ENCODE peak calls at places on chromosomes 12 and 14, in six cellular contexts. P is hepatic stellate cell; Z is T-cell; W is lower lobe of right lung; E is stimulated activated CD8-positive, alpha-beta memory T cell treated with anti-CD3 and anti-CD28 coated beads, Interleukin-4, amount 100 ng/mL, for 24 hours; F is stimulated activated effector memory CD8-positive, alpha-beta T cell treated with anti-CD3 and anti-CD28 coated beads, Interleukin-12 subunit alpha, Interleukin-12 subunit beta, amount 100 ng/mL, for 72 hours. L is an unnamed sample.
A peak's percentile ranks its signal among the peaks of the same experiment; 100 is the strongest.

GRCh38 chr14:101462726-101463565 is 98.3 kb upstream of the DIO3 start:
- DNase-seq in P (no peak), Z (no peak), W (no peak), E (no peak), F (no peak), L (no peak)

GRCh38 chr14:104870368-104871144 is 5.5 kb downstream of the CEP170B start:
- DNase-seq in P (no peak), Z (peak; percentile 49), W (peak; percentile 51), E (peak; percentile 41), F (peak; percentile 67), L (no peak)

GRCh38 chr12:97927991-97928390 is 465.4 kb downstream of the RMST start:
- DNase-seq in P (no peak), Z (no peak), W (no peak), E (no peak), F (no peak), L (no peak)

GRCh38 chr12:112170376-112170775 is 45.0 kb downstream of the TRAFD1 start:
- DNase-seq in P (peak; percentile 78), Z (peak; percentile 5), W (no peak), E (no peak), F (no peak), L (no peak)

GRCh38 chr14:61478971-61479473 is 157.6 kb downstream of the PRKCH start:
- DNase-seq in P (no peak), Z (peak; percentile 34), W (no peak), E (no peak), F (no peak), L (peak; percentile 19)

GRCh38 chr14:63878792-63879191 is 26.0 kb downstream of the SYNE2 start:
- DNase-seq in P (no peak), Z (no peak), W (no peak), E (no peak), F (no peak), L (no peak)

GRCh38 chr12:113476093-113476986 is 4.7 kb upstream of the LHX5 start:
- DNase-seq in P (no peak), Z (no peak), W (no peak), E (no peak), F (no peak), L (no peak)

GRCh38 chr12:19189522-19189921 is 60.0 kb downstream of the PLEKHA5 start:
- DNase-seq in P (peak; percentile 14), Z (no peak), W (no peak), E (no peak), F (no peak), L (no peak)

GRCh38 chr12:74889563-74890236 is 319.9 kb downstream of the KCNC2 start:
- DNase-seq in P (peak; percentile 5), Z (no peak), W (no peak), E (no peak), F (no peak), L (no peak)

GRCh38 chr14:102848830-102849521 is 71.7 kb downstream of the TRAF3 start:
- DNase-seq in P (peak; percentile 38), Z (no peak), W (no peak), E (no peak), F (no peak), L (no peak)

GRCh38 chr14:103708750-103709187 is 6.5 kb downstream of the XRCC3 start:
- DNase-seq in P (no peak), Z (no peak), W (no peak), E (no peak), F (no peak), L (no peak)

GRCh38 chr14:102574840-102575478 is 17.5 kb upstream of the RCOR1 start:
- DNase-seq in P (no peak), Z (no peak), W (no peak), E (no peak), F (no peak), L (no peak)

GRCh38 chr14:90274019-90274418 is 17.7 kb downstream of the PSMC1 start:
- DNase-seq in P (no peak), Z (no peak), W (no peak), E (no peak), F (no peak), L (no peak)

GRCh38 chr14:32524609-32525391 is 195.7 kb downstream of the AKAP6 start:
- DNase-seq in P (no peak), Z (no peak), W (no peak), E (no peak), F (no peak), L (no peak)

GRCh38 chr14:99554184-99554583 is 49.8 kb downstream of the CCDC85C start:
- DNase-seq in P (no peak), Z (no peak), W (no peak), E (no peak), F (no peak), L (no peak)

GRCh38 chr12:78555802-78556201 is 308.8 kb upstream of the SYT1 start:
- DNase-seq in P (no peak), Z (no peak), W (no peak), E (no peak), F (no peak), L (no peak)

GRCh38 chr12:14442221-14442881 is 76.9 kb downstream of the ATF7IP start:
- DNase-seq in P (no peak), Z (no peak), W (no peak), E (no peak), F (no peak), L (no peak)

GRCh38 chr14:36773136-36773540 is 111.5 kb downstream of the PAX9 start:
- DNase-seq in P (peak; percentile 7), Z (no peak), W (no peak), E (no peak), F (no peak), L (no peak)

GRCh38 chr14:94390372-94391086 is 2.1 kb upstream of the SERPINA1 start:
- DNase-seq in P (no peak), Z (peak; percentile 8), W (peak; percentile 93), E (no peak), F (no peak), L (no peak)

GRCh38 chr12:76030378-76031080 is 1.0 kb downstream of the PHLDA1 start:
- DNase-seq in P (no peak), Z (peak; percentile 50), W (peak; percentile 63), E (peak; percentile 44), F (peak; percentile 86), L (no peak)

GRCh38 chr12:17304503-17305347 is 698.8 kb upstream of the LMO3 start:
- DNase-seq in P (no peak), Z (no peak), W (no peak), E (no peak), F (no peak), L (no peak)

GRCh38 chr12:20272801-20273200 is 95.5 kb upstream of the PDE3A start:
- DNase-seq in P (no peak), Z (no peak), W (no peak), E (no peak), F (no peak), L (no peak)

GRCh38 chr14:100586520-100587247 is 533 bp downstream of the BEGAIN start:
- DNase-seq in P (no peak), Z (no peak), W (peak; percentile 45), E (no peak), F (no peak), L (no peak)

GRCh38 chr12:100675432-100675831 is 101.9 kb downstream of the GAS2L3 start:
- DNase-seq in P (peak; percentile 22), Z (no peak), W (no peak), E (no peak), F (no peak), L (no peak)

GRCh38 chr12:71041481-71041880 is 116.3 kb downstream of the TSPAN8 start:
- DNase-seq in P (no peak), Z (no peak), W (no peak), E (no peak), F (no peak), L (no peak)

GRCh38 chr14:94458558-94459200 is 6.1 kb upstream of the SERPINA11 start:
- DNase-seq in P (no peak), Z (no peak), W (no peak), E (no peak), F (no peak), L (no peak)

GRCh38 chr12:95208678-95209077 is 8.6 kb downstream of the FGD6 start:
- DNase-seq in P (no peak), Z (no peak), W (no peak), E (no peak), F (no peak), L (no peak)

GRCh38 chr12:70745066-70745465 is 107.8 kb upstream of the PTPRB start:
- DNase-seq in P (no peak), Z (no peak), W (no peak), E (no peak), F (no peak), L (no peak)

GRCh38 chr12:63036216-63036973 is 101.4 kb upstream of the PPM1H start:
- DNase-seq in P (no peak), Z (no peak), W (no peak), E (no peak), F (no peak), L (no peak)

GRCh38 chr12:113870890-113871289 is 95.2 kb downstream of the RBM19 start:
- DNase-seq in P (no peak), Z (no peak), W (no peak), E (no peak), F (no peak), L (no peak)

GRCh38 chr14:51847489-51847796 is 13.0 kb upstream of the GNG2 start:
- DNase-seq in P (no peak), Z (no peak), W (no peak), E (no peak), F (no peak), L (no peak)

GRCh38 chr12:103626498-103626897 is 39.4 kb downstream of the STAB2 start:
- DNase-seq in P (no peak), Z (no peak), W (no peak), E (no peak), F (no peak), L (no peak)

GRCh38 chr14:93715279-93715927 is 72.9 kb downstream of the PRIMA1 start:
- DNase-seq in P (no peak), Z (no peak), W (no peak), E (no peak), F (no peak), L (no peak)

GRCh38 chr12:88242161-88242925 is 100.2 kb downstream of the TMTC3 start:
- DNase-seq in P (peak; percentile 39), Z (no peak), W (no peak), E (no peak), F (no peak), L (no peak)

GRCh38 chr14:34081126-34081575 is 130.3 kb upstream of the EGLN3 start:
- DNase-seq in P (no peak), Z (no peak), W (no peak), E (no peak), F (no peak), L (no peak)